ENCODE peak calls at places on chromosomes 1 and 21, in five cellular contexts. U is left colon, C is heart right ventricle, D is amniotic stem cell, Q is SJSA1. A is an unnamed sample.

GRCh38 chr1:154747841-154748766 is 122.0 kb downstream of the KCNN3 start:
- DNase-seq in U (peak), C (no peak), D (no peak), Q (no peak), A (peak)

GRCh38 chr1:172818841-172819527 is 160.1 kb downstream of the FASLG start:
- DNase-seq in U (peak), C (no peak), D (no peak), Q (no peak), A (peak)

GRCh38 chr1:183306317-183307042 is 111.7 kb downstream of the NMNAT2 start:
- DNase-seq in U (no peak), C (peak), D (no peak), Q (no peak), A (no peak)

GRCh38 chr1:98340511-98340910 is 321.0 kb upstream of the SNX7 start:
- DNase-seq in U (no peak), C (no peak), D (no peak), Q (no peak), A (no peak)

GRCh38 chr21:39077816-39078215 is 105.4 kb downstream of the PSMG1 start:
- DNase-seq in U (no peak), C (no peak), D (no peak), Q (peak), A (no peak)

GRCh38 chr1:116879478-116880133 is 30.1 kb upstream of the PTGFRN start:
- DNase-seq in U (no peak), C (no peak), D (no peak), Q (no peak), A (no peak)

GRCh38 chr1:150366416-150367296 is 2.7 kb downstream of the RPRD2 start:
- DNase-seq in U (no peak), C (no peak), D (no peak), Q (peak), A (no peak)

GRCh38 chr1:94922756-94923465 is 4.0 kb downstream of the CNN3 start:
- DNase-seq in U (no peak), C (no peak), D (no peak), Q (no peak), A (no peak)

GRCh38 chr1:229095325-229095724 is 175.6 kb upstream of the RAB4A start:
- DNase-seq in U (no peak), C (no peak), D (no peak), Q (no peak), A (no peak)

GRCh38 chr21:39385299-39386145 is 36.6 kb upstream of the HMGN1 start:
- DNase-seq in U (peak), C (peak), D (peak), Q (peak), A (peak)

GRCh38 chr1:95384570-95384969 is 150.6 kb downstream of the RWDD3 start:
- DNase-seq in U (peak), C (peak), D (no peak), Q (no peak), A (no peak)

GRCh38 chr1:41574842-41575241 is 90.4 kb upstream of the EDN2 start:
- DNase-seq in U (no peak), C (no peak), D (no peak), Q (no peak), A (no peak)

GRCh38 chr1:25990702-25991395 is 7.0 kb downstream of the PAFAH2 start:
- DNase-seq in U (peak), C (no peak), D (no peak), Q (no peak), A (no peak)

A was measured in GM13977.